ENCODE peak calls at places on chromosomes 16 and 17, in eight cellular contexts. M is thoracic aorta; Y is neural progenitor cell; D is HCT116; J is HFFc6; A is ELR; F is NCI-H510A; P is CD4-positive, CD25-positive, alpha-beta regulatory T cell. U is an unnamed sample.

GRCh38 chr17:51734462-51734861 is 424.1 kb downstream of the CA10 start:
- DNase-seq in M (no peak), A (peak; percentile 3), Y (peak; percentile 29), P (no peak), J (no peak), D (peak; percentile 12), F (no peak), U (peak; percentile 30)

GRCh38 chr17:66494023-66494803 is 191.8 kb downstream of the PRKCA start:
- DNase-seq in D (peak; percentile 61), M (no peak), P (no peak), J (peak; percentile 89), Y (no peak), F (no peak), A (peak; percentile 99), U (no peak)

GRCh38 chr17:58530655-58531054 is 16.2 kb upstream of the MTMR4 start:
- DNase-seq in D (no peak), P (no peak), M (no peak), A (no peak), F (no peak), Y (peak; percentile 21), J (no peak), U (no peak)

GRCh38 chr17:83053779-83054451 is 25.5 kb upstream of the METRNL start:
- DNase-seq in F (no peak), M (no peak), Y (no peak), A (no peak), J (no peak), P (no peak), D (no peak), U (no peak)

GRCh38 chr16:26273607-26274006 is 581.8 kb downstream of the HS3ST4 start:
- DNase-seq in P (no peak), A (no peak), J (no peak), D (no peak), Y (no peak), M (no peak), F (no peak), U (no peak)

GRCh38 chr16:80317132-80318098 is 223.4 kb upstream of the DYNLRB2 start:
- DNase-seq in D (no peak), Y (peak; percentile 34), F (no peak), J (no peak), A (peak; percentile 32), M (no peak), P (no peak), U (peak; percentile 55)

GRCh38 chr17:82830249-82830661 is 9.6 kb downstream of the ZNF750 start:
- DNase-seq in A (no peak), J (no peak), P (no peak), D (no peak), Y (no peak), M (no peak), F (peak; percentile 82), U (no peak)

GRCh38 chr17:17696871-17697633 is 15.8 kb downstream of the RAI1 start:
- DNase-seq in Y (no peak), A (no peak), M (no peak), J (no peak), P (no peak), F (no peak), D (no peak), U (no peak)

GRCh38 chr16:82031116-82032084 is 3.7 kb upstream of the HSD17B2 start:
- DNase-seq in Y (peak; percentile 64), J (peak; percentile 62), P (no peak), F (no peak), A (peak; percentile 71), M (no peak), D (peak; percentile 62), U (peak; percentile 68)

GRCh38 chr17:27878776-27879562 is 14.2 kb downstream of the LYRM9 start:
- DNase-seq in M (no peak), P (no peak), A (no peak), J (no peak), Y (no peak), D (no peak), F (peak; percentile 33), U (no peak)

GRCh38 chr16:87145181-87146176 is 171.7 kb downstream of the C16orf95 start:
- DNase-seq in J (peak; percentile 68), Y (no peak), F (no peak), A (peak; percentile 96), D (peak; percentile 97), P (no peak), M (no peak), U (no peak)

GRCh38 chr16:27405546-27406451 is 3.8 kb downstream of the IL21R start:
- DNase-seq in A (no peak), Y (no peak), P (peak; percentile 39), M (no peak), F (no peak), D (no peak), J (no peak), U (no peak)

GRCh38 chr16:26987631-26988030 is 79.1 kb upstream of the C16orf82 start:
- DNase-seq in F (no peak), J (peak; percentile 65), Y (no peak), M (no peak), P (no peak), D (no peak), A (peak; percentile 91), U (no peak)

U was measured in iPS-NIHi11.